ENCODE peak calls at places on chromosomes 11 and 22, in nine cellular contexts. Y is AG04450, D is cardiac fibroblast, I is mesothelial cell of epicardium, X is lower leg skin, O is AG10803, C is progenitor cell of endocrine pancreas, U is AG04449, K is Calu3. F is an unnamed sample.

GRCh38 chr11:23679981-23680380 is 816.9 kb upstream of the LUZP2 start:
- DNase-seq in X (no peak), O (no peak), U (no peak), D (no peak), Y (no peak), I (no peak), K (no peak), C (no peak), F (no peak)

GRCh38 chr11:47330002-47330911 is 22.2 kb downstream of the MYBPC3 start:
- DNase-seq in U (no peak), X (no peak), D (peak), O (no peak), Y (no peak), K (no peak), C (no peak), I (no peak), F (no peak)

GRCh38 chr11:10410844-10411200 is 44.2 kb upstream of the AMPD3 start:
- DNase-seq in X (no peak), I (no peak), Y (no peak), D (no peak), O (no peak), C (no peak), U (no peak), K (no peak), F (no peak)

GRCh38 chr11:88454881-88455280 is 117.3 kb upstream of the CTSC start:
- DNase-seq in I (no peak), C (no peak), Y (peak), K (no peak), U (no peak), X (no peak), D (peak), O (peak), F (no peak)

GRCh38 chr22:32337015-32337414 is 20.7 kb upstream of the RFPL3 start:
- DNase-seq in I (no peak), X (peak), O (no peak), K (no peak), U (no peak), C (no peak), Y (no peak), D (no peak), F (no peak)

GRCh38 chr22:41574847-41575381 is 14.1 kb downstream of the CSDC2 start:
- DNase-seq in O (no peak), K (no peak), U (no peak), D (peak), X (peak), C (no peak), Y (no peak), I (no peak), F (no peak)

GRCh38 chr11:122910775-122911174 is 28.2 kb downstream of the JHY start:
- DNase-seq in X (no peak), C (no peak), O (peak), Y (no peak), D (peak), I (no peak), U (no peak), K (no peak), F (no peak)

GRCh38 chr11:1139441-1140066 is 18.2 kb upstream of the MUC5AC start:
- DNase-seq in X (no peak), Y (peak), I (no peak), D (peak), K (no peak), O (peak), C (no peak), U (no peak), F (no peak)

GRCh38 chr11:36400768-36401455 is 104.8 kb downstream of the PRR5L start:
- DNase-seq in X (no peak), I (no peak), D (no peak), Y (no peak), C (no peak), U (no peak), K (no peak), O (no peak), F (no peak)

GRCh38 chr22:30744224-30744623 is 49.5 kb downstream of the OSBP2 start:
- DNase-seq in U (no peak), O (no peak), I (no peak), C (no peak), K (no peak), Y (no peak), D (no peak), X (no peak), F (no peak)

GRCh38 chr11:1030086-1030485 is 6.4 kb downstream of the MUC6 start:
- DNase-seq in D (no peak), Y (no peak), U (no peak), K (no peak), O (no peak), X (no peak), I (no peak), C (no peak), F (no peak)

GRCh38 chr11:116694815-116695590 is 77.8 kb downstream of the BUD13 start:
- DNase-seq in O (no peak), X (peak), I (no peak), Y (no peak), U (no peak), D (no peak), K (no peak), C (no peak), F (no peak)

GRCh38 chr22:38832005-38832978 is 11.5 kb downstream of the NPTXR start:
- DNase-seq in O (no peak), U (no peak), I (no peak), Y (no peak), K (no peak), X (no peak), C (no peak), D (no peak), F (no peak)

GRCh38 chr11:74037309-74037708 is 28.4 kb upstream of the UCP3 start:
- DNase-seq in Y (no peak), C (no peak), I (no peak), U (no peak), D (peak), X (no peak), K (peak), O (peak), F (no peak)

GRCh38 chr22:30310881-30311771 is 15.6 kb downstream of the TBC1D10A start:
- DNase-seq in K (no peak), I (no peak), O (peak), C (no peak), X (peak), Y (no peak), D (no peak), U (no peak), F (no peak)

GRCh38 chr22:24951942-24952836 is at the start of gene KIAA1671:
- DNase-seq in U (no peak), O (peak), X (peak), I (peak), K (peak), Y (no peak), C (peak), D (peak), F (peak)

GRCh38 chr11:111520565-111520964 is 6.0 kb downstream of the HOATZ start:
- DNase-seq in K (no peak), I (no peak), Y (no peak), O (peak), X (no peak), U (no peak), D (peak), C (no peak), F (no peak)

GRCh38 chr11:120354068-120354467 is 17.9 kb downstream of the ARHGEF12 start:
- DNase-seq in C (no peak), Y (no peak), O (no peak), I (no peak), U (no peak), K (no peak), X (no peak), D (peak), F (no peak)

GRCh38 chr11:114877976-114878375 is 199.6 kb downstream of the NXPE2 start:
- DNase-seq in O (no peak), I (no peak), Y (no peak), K (no peak), C (no peak), U (no peak), D (no peak), X (no peak), F (no peak)

GRCh38 chr22:37487129-37487528 is 945 bp upstream of the MFNG start:
- DNase-seq in Y (no peak), I (no peak), D (no peak), X (no peak), C (no peak), O (no peak), K (no peak), U (no peak), F (no peak)

GRCh38 chr11:82195251-82195650 is 538.4 kb downstream of the FAM181B start:
- DNase-seq in Y (no peak), D (no peak), C (no peak), K (no peak), O (peak), I (no peak), X (no peak), U (no peak), F (no peak)

GRCh38 chr22:43053176-43053575 is 36.0 kb downstream of the TTLL1 start:
- DNase-seq in U (no peak), Y (no peak), O (no peak), X (no peak), I (no peak), K (no peak), D (peak), C (no peak), F (no peak)

GRCh38 chr11:104443387-104443786 is 279.4 kb upstream of the PDGFD start:
- DNase-seq in X (no peak), D (no peak), O (no peak), K (no peak), C (no peak), I (no peak), Y (no peak), U (no peak), F (no peak)

GRCh38 chr11:106786251-106786650 is 232.0 kb downstream of the GUCY1A2 start:
- DNase-seq in O (no peak), U (no peak), Y (no peak), K (no peak), D (peak), X (no peak), C (no peak), I (no peak), F (no peak)

GRCh38 chr11:10885703-10886363 is 28.0 kb upstream of the ZBED5 start:
- DNase-seq in O (no peak), D (peak), X (no peak), U (no peak), C (no peak), I (no peak), Y (no peak), K (no peak), F (no peak)

GRCh38 chr22:20758688-20759087 is 15.2 kb upstream of the SERPIND1 start:
- DNase-seq in Y (no peak), C (no peak), U (no peak), K (no peak), D (no peak), O (no peak), X (no peak), I (no peak), F (no peak)

GRCh38 chr11:64834031-64834722 is 10.3 kb downstream of the CDC42BPG start:
- DNase-seq in Y (no peak), X (no peak), D (no peak), I (no peak), K (no peak), C (no peak), O (no peak), U (no peak), F (no peak)

GRCh38 chr11:103803062-103803461 is 233.4 kb upstream of the DDI1 start:
- DNase-seq in K (no peak), D (peak), C (no peak), U (no peak), X (no peak), O (peak), Y (no peak), I (no peak), F (no peak)

GRCh38 chr11:122737951-122738693 is 82.6 kb downstream of the UBASH3B start:
- DNase-seq in X (no peak), Y (no peak), K (no peak), D (no peak), U (no peak), C (no peak), O (peak), I (no peak), F (no peak)

GRCh38 chr11:127471662-127472061 is 471.1 kb upstream of the KIRREL3 start:
- DNase-seq in U (no peak), O (no peak), D (no peak), I (no peak), K (no peak), C (no peak), X (no peak), Y (no peak), F (no peak)

GRCh38 chr11:64924910-64925284 is 408 bp downstream of the PPP2R5B start:
- DNase-seq in Y (no peak), X (no peak), C (no peak), I (no peak), D (peak), O (no peak), K (no peak), U (no peak), F (peak)

GRCh38 chr11:77003954-77004353 is 30.2 kb upstream of the B3GNT6 start:
- DNase-seq in U (no peak), K (no peak), C (no peak), I (no peak), Y (no peak), D (peak), O (no peak), X (no peak), F (no peak)

GRCh38 chr11:94130589-94131362 is 2.1 kb downstream of the PANX1 start:
- DNase-seq in I (no peak), U (peak), C (no peak), Y (no peak), D (peak), K (no peak), X (peak), O (peak), F (no peak)

GRCh38 chr11:68373810-68374501 is 61.6 kb downstream of the LRP5 start:
- DNase-seq in I (no peak), D (peak), Y (no peak), O (peak), C (no peak), U (no peak), X (no peak), K (no peak), F (no peak)

DNA sequence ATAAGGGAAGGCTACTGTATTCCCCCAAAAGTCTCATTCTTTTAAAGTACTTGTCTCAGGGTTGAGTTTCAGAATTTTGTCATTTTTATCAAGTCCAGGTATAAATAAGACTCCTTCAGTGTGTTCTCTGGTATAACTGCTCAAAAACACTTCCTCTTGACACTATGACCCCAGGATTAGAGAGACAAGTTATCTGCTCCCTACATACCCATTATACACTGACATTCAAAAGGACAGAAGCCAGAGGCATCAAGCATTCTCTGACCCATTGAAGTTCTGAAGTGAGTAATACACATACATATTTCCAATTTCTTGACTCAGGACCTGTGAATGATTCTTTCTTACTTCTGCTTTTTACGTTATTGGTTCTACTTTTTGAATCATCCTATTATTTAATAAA is 447.8 kb upstream of the CNTN5 start:
- DNase-seq in K (no peak), C (no peak), I (no peak), U (no peak), O (no peak), X (no peak), Y (no peak), D (no peak), F (no peak)
- TF ChIP-seq CTCF in K (no peak), C (no peak), I (no peak), U (no peak), O (no peak), X (no peak), Y (no peak), D (no peak), F (no peak)

DNA sequence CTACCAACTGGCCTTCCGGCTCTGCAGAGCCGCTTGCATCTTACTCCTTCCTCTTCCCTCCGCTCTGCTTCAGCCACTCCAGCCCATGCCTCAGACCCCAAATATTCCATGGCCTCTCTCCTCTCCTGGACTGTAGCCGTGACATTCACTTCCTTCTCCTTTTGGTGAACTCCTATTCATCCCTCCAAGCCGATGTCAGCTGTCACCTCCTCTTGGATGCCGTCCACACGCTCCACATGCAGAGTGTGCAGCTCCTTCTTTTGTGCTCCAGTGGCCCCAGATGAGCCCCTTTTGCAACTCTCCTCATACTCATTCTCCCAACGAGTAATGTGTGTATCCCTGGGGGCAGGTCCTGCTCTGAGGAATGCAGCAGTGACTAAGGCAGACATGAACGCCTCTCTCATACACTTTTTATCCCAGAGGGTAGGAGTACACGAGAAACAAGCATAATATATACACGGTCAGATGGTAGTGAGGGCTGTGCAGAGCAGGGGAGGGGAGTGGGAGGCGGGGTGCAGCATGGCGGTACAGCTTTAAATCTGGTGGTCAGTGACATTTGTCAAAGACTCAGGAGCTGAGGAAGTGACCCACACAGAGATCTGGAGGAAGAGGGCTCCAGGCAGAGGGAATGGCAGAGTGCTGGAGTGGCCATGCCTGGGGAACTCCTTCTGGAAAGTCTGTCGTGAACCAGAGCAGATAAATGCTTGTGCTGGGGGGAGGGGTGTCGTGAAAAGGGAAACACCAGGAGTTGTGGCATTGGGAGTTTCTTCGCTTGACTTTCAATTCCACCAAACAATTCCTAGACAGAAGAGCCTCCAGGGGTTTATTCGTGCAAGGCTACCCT is 83.8 kb upstream of the ATXN10 start:
- DNase-seq in O (peak), D (peak), C (no peak), X (no peak), I (no peak), K (no peak), Y (peak), U (no peak), F (no peak)
- TF ChIP-seq CTCF in O (no peak), D (no peak), C (no peak), X (no peak), I (no peak), K (no peak), Y (no peak), U (no peak), F (no peak)

GRCh38 chr11:17607083-17607429 is 60.0 kb downstream of the OTOG start:
- DNase-seq in K (no peak), I (no peak), U (no peak), D (no peak), O (no peak), X (peak), C (no peak), Y (no peak), F (no peak)

GRCh38 chr11:17604913-17605230 is 57.8 kb downstream of the OTOG start:
- DNase-seq in I (no peak), Y (no peak), K (no peak), U (no peak), C (no peak), O (no peak), D (no peak), X (peak), F (no peak)

GRCh38 chr11:17606206-17607082 is 59.4 kb downstream of the OTOG start:
- DNase-seq in I (no peak), U (no peak), D (no peak), Y (no peak), C (no peak), K (no peak), O (no peak), X (peak), F (no peak)

GRCh38 chr11:17604201-17604912 is 57.3 kb downstream of the OTOG start:
- DNase-seq in I (no peak), U (no peak), K (no peak), X (peak), D (no peak), Y (no peak), O (no peak), C (no peak), F (no peak)

DNA sequence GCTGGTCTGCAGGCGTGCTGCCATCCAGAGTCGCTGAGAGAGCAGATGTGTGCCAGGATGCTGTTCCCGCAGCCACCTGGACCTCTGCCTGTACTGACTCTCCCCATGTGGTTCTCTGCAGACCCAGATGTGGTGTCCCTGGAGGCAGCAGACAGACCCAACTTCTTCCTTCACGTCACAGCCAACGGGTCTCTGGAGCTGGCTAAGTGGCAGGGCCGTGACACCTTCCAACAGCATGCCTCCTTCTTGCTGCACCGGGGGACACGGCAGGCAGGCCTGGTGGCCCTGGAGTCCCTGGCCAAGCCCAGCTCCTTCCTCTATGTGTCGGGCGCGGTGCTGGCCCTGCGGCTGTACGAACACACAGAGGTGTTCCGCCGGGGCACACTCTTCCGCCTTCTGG is 58.7 kb downstream of the OTOG start:
- DNase-seq in O (no peak), C (no peak), U (no peak), X (peak), I (no peak), K (no peak), Y (no peak), D (no peak), F (no peak)
- TF ChIP-seq CTCF in O (no peak), C (no peak), U (no peak), X (no peak), I (no peak), K (no peak), Y (no peak), D (no peak), F (no peak)

DNA sequence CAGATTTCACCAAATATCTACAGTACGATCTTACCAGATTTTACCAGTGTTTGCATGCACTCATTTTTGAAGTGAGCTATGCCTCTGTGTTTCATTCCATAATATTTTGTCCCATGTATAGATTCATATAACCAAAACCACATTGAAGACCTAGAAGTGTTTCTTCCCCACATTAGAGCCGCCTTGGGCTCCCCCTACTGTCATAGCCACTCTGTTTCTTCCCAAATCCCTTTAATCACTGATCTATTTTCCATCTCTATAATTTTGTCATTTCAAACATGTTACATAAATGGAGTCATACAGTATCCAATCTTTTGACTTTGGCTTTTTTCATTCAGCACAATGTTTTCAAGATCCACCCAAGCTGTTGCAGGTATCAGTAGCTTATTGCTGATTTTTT is 12.7 kb downstream of the MRGPRX3 start:
- DNase-seq in Y (no peak), K (no peak), D (peak), U (no peak), I (no peak), X (no peak), O (no peak), C (no peak), F (no peak)
- TF ChIP-seq CTCF in Y (peak), K (no peak), D (peak), U (no peak), I (no peak), X (no peak), O (peak), C (peak), F (no peak)

DNA sequence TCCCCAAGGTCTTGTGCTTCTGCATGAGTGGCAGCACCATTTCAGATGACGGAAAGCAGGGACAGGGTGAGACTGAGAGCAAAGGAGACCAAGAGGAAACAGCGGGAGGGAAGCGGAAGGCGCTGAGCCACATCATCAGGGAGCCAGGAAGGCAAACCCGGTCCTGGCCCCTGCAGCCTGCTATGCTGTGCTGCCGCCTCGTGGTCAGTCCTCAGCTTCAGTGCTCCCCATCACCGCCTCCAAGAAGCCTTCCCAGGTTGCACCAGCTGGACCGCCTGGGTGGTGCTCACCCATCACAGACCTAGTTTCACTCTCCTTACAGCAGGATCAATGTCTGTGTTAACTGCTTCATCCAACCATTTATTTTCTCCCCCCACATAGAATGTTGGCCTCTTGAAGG is 73.0 kb upstream of the PHF21B start:
- DNase-seq in C (no peak), O (no peak), X (no peak), I (no peak), K (peak), U (no peak), D (peak), Y (no peak), F (no peak)
- TF ChIP-seq CTCF in C (peak), O (peak), X (no peak), I (no peak), K (no peak), U (peak), D (peak), Y (peak), F (peak)